ENCODE peak calls at places on chromosome 17, in six cellular contexts. V is sigmoid colon, L is esophagus squamous epithelium, M is lower leg skin, Y is endothelial cell, W is uterus. J is an unnamed sample.

GRCh38 chr17:67813803-67814180 is 11.5 kb upstream of the BPTF start:
- DNase-seq in M (no peak), W (no peak), V (no peak), L (no peak), Y (no peak), J (no peak)

GRCh38 chr17:47099987-47100711 is 88.9 kb downstream of the CDC27 start:
- DNase-seq in L (peak; percentile 44), V (peak; percentile 96), W (peak; percentile 94), Y (peak; percentile 90), M (peak; percentile 96), J (peak; percentile 84)

GRCh38 chr17:31274252-31274651 is 22.8 kb downstream of the OMG start:
- DNase-seq in M (peak; percentile 27), W (no peak), Y (no peak), L (no peak), V (no peak), J (no peak)

GRCh38 chr17:74148901-74149596 is 54.4 kb upstream of the RPL38 start:
- DNase-seq in M (no peak), Y (no peak), W (no peak), V (no peak), L (no peak), J (no peak)

GRCh38 chr17:17377071-17377487 is 73.9 kb downstream of the NT5M start:
- DNase-seq in L (no peak), M (no peak), V (no peak), Y (no peak), W (no peak), J (no peak)

GRCh38 chr17:28484296-28484695 is 10.9 kb downstream of the SLC13A2 start:
- DNase-seq in V (no peak), L (no peak), Y (no peak), W (no peak), M (no peak), J (peak; percentile 75)

GRCh38 chr17:7712111-7712771 is 5.3 kb upstream of the DNAH2 start:
- DNase-seq in W (no peak), V (no peak), M (no peak), Y (no peak), L (no peak), J (no peak)

GRCh38 chr17:40566027-40566426 is 755 bp upstream of the CCR7 start:
- DNase-seq in V (no peak), Y (no peak), M (no peak), W (no peak), L (no peak), J (peak; percentile 12)

GRCh38 chr17:63549289-63549945 is 860 bp upstream of the DCAF7 start:
- DNase-seq in L (no peak), W (no peak), V (no peak), M (no peak), Y (no peak), J (no peak)

GRCh38 chr17:47267354-47267828 is 13.8 kb downstream of the ITGB3 start:
- DNase-seq in Y (no peak), M (no peak), W (no peak), L (no peak), V (no peak), J (no peak)

GRCh38 chr17:39722965-39723848 is 7.1 kb downstream of the MIEN1 start:
- DNase-seq in M (no peak), L (no peak), V (no peak), Y (no peak), W (no peak), J (no peak)

GRCh38 chr17:49201481-49201927 is 8.9 kb downstream of the GNGT2 start:
- DNase-seq in M (no peak), V (no peak), W (no peak), Y (no peak), L (no peak), J (no peak)

GRCh38 chr17:77281024-77281903 is 140.5 kb downstream of the SEC14L1 start:
- DNase-seq in V (peak; percentile 76), Y (peak; percentile 43), L (no peak), W (no peak), M (peak; percentile 18), J (peak; percentile 98)

GRCh38 chr17:17342242-17342945 is 39.2 kb downstream of the NT5M start:
- DNase-seq in Y (no peak), V (no peak), W (no peak), M (no peak), L (no peak), J (no peak)

GRCh38 chr17:50681260-50682200 is 26.2 kb downstream of the ANKRD40 start:
- DNase-seq in M (no peak), V (peak; percentile 82), L (no peak), W (peak; percentile 70), Y (peak; percentile 50), J (no peak)

GRCh38 chr17:48055531-48056245 is 7.5 kb downstream of the NFE2L1 start:
- DNase-seq in L (no peak), V (no peak), Y (no peak), M (no peak), W (no peak), J (peak; percentile 73)

DNA sequence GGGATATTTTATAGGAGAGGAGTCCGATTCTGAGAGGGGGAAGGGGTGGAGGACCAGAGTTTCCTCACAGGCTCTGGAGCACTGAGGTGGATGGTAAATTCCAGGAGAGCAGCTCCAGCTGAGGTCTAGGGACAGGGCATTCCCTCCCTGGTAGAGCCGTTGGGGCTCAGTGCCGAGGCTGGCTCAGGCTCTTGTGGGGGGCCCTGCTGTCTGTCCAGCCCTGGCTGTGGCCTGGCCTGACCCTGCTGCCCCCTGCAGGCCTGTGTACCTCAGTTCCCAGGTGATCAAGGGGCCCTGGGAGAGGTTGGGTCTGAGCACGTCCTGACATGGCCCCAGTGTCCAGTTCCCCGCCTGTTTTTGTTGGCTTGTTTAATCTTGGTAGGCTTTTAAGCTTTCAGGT is 16.8 kb downstream of the ZNF750 start:
- DNase-seq in V (no peak), M (no peak), L (no peak), W (no peak), Y (peak; percentile 41), J (peak; percentile 48)
- TF ChIP-seq CTCF in V (no peak), M (no peak), L (peak; percentile 27), W (no peak), Y (peak; percentile 11), J (peak; percentile 40)

GRCh38 chr17:44952946-44953475 is 5.4 kb upstream of the KIF18B start:
- DNase-seq in W (no peak), Y (no peak), V (peak; percentile 36), M (no peak), L (no peak), J (no peak)

GRCh38 chr17:44941712-44942331 is 5.8 kb downstream of the KIF18B start:
- DNase-seq in M (no peak), L (no peak), W (no peak), V (peak; percentile 40), Y (no peak), J (no peak)

GRCh38 chr17:44948315-44948795 is 782 bp upstream of the KIF18B start:
- DNase-seq in W (no peak), M (no peak), V (peak; percentile 12), L (no peak), Y (no peak), J (no peak)

GRCh38 chr17:44942456-44942855 is 5.1 kb downstream of the KIF18B start:
- DNase-seq in Y (no peak), M (no peak), L (no peak), V (no peak), W (no peak), J (no peak)

GRCh38 chr17:44947461-44948314 is at the start of gene KIF18B:
- DNase-seq in Y (peak; percentile 83), V (peak; percentile 95), M (peak; percentile 89), W (peak; percentile 85), L (peak; percentile 78), J (peak; percentile 98)
- TF ChIP-seq CTCF in Y (no peak), V (no peak), M (no peak), W (no peak), L (no peak), J (no peak)

GRCh38 chr17:42744283-42744805 is 496 bp downstream of the EZH1 start:
- DNase-seq in M (peak; percentile 68), Y (no peak), W (peak; percentile 78), V (peak; percentile 91), L (no peak), J (peak; percentile 76)
- TF ChIP-seq CTCF in M (no peak), Y (no peak), W (no peak), V (no peak), L (no peak), J (peak; percentile 18)

DNA sequence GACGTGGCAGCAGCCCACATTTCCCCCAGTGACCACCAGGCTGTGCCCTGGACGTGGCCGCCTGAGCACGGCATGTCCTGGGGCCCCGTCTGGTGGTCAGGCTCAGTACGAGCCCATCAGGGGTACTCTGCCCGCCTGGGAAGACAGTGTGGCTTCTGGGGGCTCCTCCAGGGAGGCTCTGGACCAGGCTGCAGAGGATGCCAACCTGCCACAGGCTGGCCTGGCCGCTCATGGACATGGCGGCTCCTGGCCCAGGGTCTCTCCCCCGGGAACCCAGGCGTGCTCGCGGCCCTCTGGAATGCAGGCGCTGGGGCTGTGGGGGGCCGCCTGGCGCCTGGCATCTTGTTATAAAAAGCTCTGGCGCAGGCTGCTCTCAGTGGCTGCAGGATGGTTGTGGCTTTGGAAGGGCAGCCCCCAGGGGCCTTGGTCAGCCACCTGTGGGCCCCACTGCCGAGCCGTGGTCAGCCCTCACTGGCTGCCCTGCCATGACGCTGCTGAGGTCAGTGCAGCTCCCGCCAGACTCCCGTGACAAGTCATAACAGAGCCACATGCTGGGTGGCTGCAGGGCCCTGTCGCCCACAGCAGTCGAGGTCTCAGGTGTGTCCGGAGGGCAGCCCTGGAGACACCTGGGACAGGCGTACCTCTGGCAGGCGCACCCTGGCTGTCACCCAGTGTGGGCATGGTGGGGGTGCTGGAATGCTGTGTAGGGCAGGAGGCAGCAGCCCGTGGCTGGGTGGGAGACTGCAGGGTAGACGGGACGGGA is 15.0 kb downstream of the CENPX start:
- DNase-seq in V (no peak), M (no peak), Y (no peak), L (no peak), W (no peak), J (no peak)
- TF ChIP-seq CTCF in V (no peak), M (no peak), Y (no peak), L (no peak), W (no peak), J (no peak)

GRCh38 chr17:57739402-57740224 is 5.5 kb downstream of the CCDC182 start:
- DNase-seq in Y (no peak), M (no peak), W (no peak), L (no peak), V (no peak), J (peak; percentile 50)
- TF ChIP-seq CTCF in Y (no peak), M (no peak), W (no peak), L (peak; percentile 52), V (no peak), J (peak; percentile 55)

GRCh38 chr17:33594000-33594399 is 300.9 kb upstream of the ASIC2 start:
- DNase-seq in Y (no peak), V (no peak), M (no peak), L (no peak), W (no peak), J (no peak)

GRCh38 chr17:33595783-33596182 is 302.7 kb upstream of the ASIC2 start:
- DNase-seq in W (no peak), V (no peak), L (no peak), Y (no peak), M (no peak), J (no peak)

GRCh38 chr17:33598795-33599194 is 305.7 kb upstream of the ASIC2 start:
- DNase-seq in W (no peak), L (no peak), Y (no peak), V (no peak), M (no peak), J (no peak)

GRCh38 chr17:33596904-33597303 is 303.8 kb upstream of the ASIC2 start:
- DNase-seq in L (no peak), M (no peak), Y (no peak), V (no peak), W (no peak), J (no peak)
- TF ChIP-seq CTCF in L (no peak), M (no peak), Y (no peak), V (no peak), W (no peak), J (no peak)